ENCODE peak calls at places on chromosomes 11 and 22, in five cellular contexts. A is GM23338, G is HCT116, S is PC-3, V is SK-N-SH. D is an unnamed sample.

GRCh38 chr11:60766547-60766946 is 9.9 kb downstream of the MS4A15 start:
- DNase-seq in A (no peak), G (no peak), S (no peak), V (no peak), D (no peak)

GRCh38 chr22:33440756-33441155 is 382.6 kb upstream of the SYN3 start:
- DNase-seq in A (no peak), G (no peak), S (no peak), V (no peak), D (no peak)

GRCh38 chr11:34204396-34205279 is 99.2 kb downstream of the NAT10 start:
- DNase-seq in A (peak; percentile 30), G (peak; percentile 79), S (peak; percentile 97), V (no peak), D (no peak)

GRCh38 chr11:17927041-17927440 is 85.8 kb downstream of the SERGEF start:
- DNase-seq in A (no peak), G (no peak), S (no peak), V (no peak), D (no peak)

GRCh38 chr11:96012086-96012824 is 88.3 kb upstream of the MTMR2 start:
- DNase-seq in A (peak; percentile 69), G (peak; percentile 41), S (peak; percentile 58), V (peak; percentile 59), D (peak; percentile 88)

GRCh38 chr11:66958232-66958955 is at the start of gene PC:
- DNase-seq in A (peak; percentile 99), G (peak; percentile 99), S (peak; percentile 99), V (peak; percentile 99), D (peak; percentile 98)

GRCh38 chr22:27124336-27125023 is 467.1 kb downstream of the MIAT start:
- DNase-seq in A (no peak), G (no peak), S (no peak), V (no peak), D (no peak)

GRCh38 chr11:78973833-78974232 is 399.2 kb upstream of the NARS2 start:
- DNase-seq in A (peak; percentile 66), G (no peak), S (no peak), V (no peak), D (no peak)

GRCh38 chr11:24145411-24145810 is 351.4 kb upstream of the LUZP2 start:
- DNase-seq in A (no peak), G (no peak), S (no peak), V (no peak), D (no peak)

GRCh38 chr22:48630444-48630777 is 1197.3 kb downstream of the BRD1 start:
- DNase-seq in A (no peak), G (no peak), S (no peak), V (no peak), D (no peak)

GRCh38 chr11:70695086-70695960 is 297.0 kb downstream of the CTTN start:
- DNase-seq in A (no peak), G (no peak), S (no peak), V (no peak), D (no peak)

GRCh38 chr11:130436171-130436570 is 7.8 kb upstream of the ADAMTS8 start:
- DNase-seq in A (no peak), G (no peak), S (no peak), V (no peak), D (no peak)

GRCh38 chr11:114400222-114400973 is at the start of the genes C11orf71 and RBM7:
- DNase-seq in A (peak; percentile 95), G (peak; percentile 95), S (peak; percentile 100), V (peak; percentile 93), D (peak; percentile 99)

GRCh38 chr11:69463892-69464620 is 17.4 kb upstream of the LINC01488 start:
- DNase-seq in A (no peak), G (no peak), S (no peak), V (no peak), D (no peak)

GRCh38 chr22:44329179-44329796 is 16.5 kb upstream of the SHISAL1 start:
- DNase-seq in A (no peak), G (no peak), S (peak; percentile 61), V (no peak), D (peak; percentile 79)

GRCh38 chr11:96342131-96342970 is 644 bp downstream of the MAML2 start:
- DNase-seq in A (peak; percentile 36), G (no peak), S (peak; percentile 43), V (peak; percentile 21), D (peak; percentile 10)

GRCh38 chr11:72652871-72653615 is 21.2 kb downstream of the PDE2A start:
- DNase-seq in A (peak; percentile 91), G (no peak), S (no peak), V (peak; percentile 63), D (no peak)

GRCh38 chr22:32204856-32205722 is at the start of gene RFPL2:
- DNase-seq in A (peak; percentile 92), G (peak; percentile 66), S (no peak), V (peak; percentile 85), D (no peak)

GRCh38 chr11:112504056-112504455 is 243.4 kb upstream of the PLET1 start:
- DNase-seq in A (no peak), G (no peak), S (peak; percentile 12), V (no peak), D (no peak)

GRCh38 chr11:13283636-13284035 is 6.0 kb downstream of the BMAL1 start:
- DNase-seq in A (peak; percentile 87), G (no peak), S (no peak), V (no peak), D (no peak)

GRCh38 chr11:72352859-72353551 is 81.3 kb downstream of the CLPB start:
- DNase-seq in A (peak; percentile 61), G (no peak), S (no peak), V (peak; percentile 51), D (no peak)

GRCh38 chr11:108654994-108655631 is 9.8 kb upstream of the DDX10 start:
- DNase-seq in A (peak; percentile 69), G (peak; percentile 54), S (peak; percentile 86), V (peak; percentile 51), D (peak; percentile 70)

GRCh38 chr11:82796970-82797594 is 63.4 kb upstream of the FAM181B start:
- DNase-seq in A (no peak), G (no peak), S (no peak), V (no peak), D (no peak)

GRCh38 chr11:86068138-86068861 is 584 bp downstream of the PICALM start:
- DNase-seq in A (peak; percentile 52), G (no peak), S (peak; percentile 6), V (peak; percentile 42), D (peak; percentile 66)

GRCh38 chr11:36744375-36745168 is 146.5 kb upstream of the RAG2 start:
- DNase-seq in A (peak; percentile 90), G (peak; percentile 46), S (peak; percentile 66), V (peak; percentile 48), D (peak; percentile 47)

GRCh38 chr11:56905936-56906335 is 82.8 kb upstream of the OR5AK2 start:
- DNase-seq in A (no peak), G (no peak), S (peak; percentile 59), V (no peak), D (no peak)

GRCh38 chr22:31490496-31490925 is 869 bp upstream of the EIF4ENIF1 start:
- DNase-seq in A (peak; percentile 58), G (peak; percentile 22), S (peak; percentile 51), V (peak; percentile 58), D (peak; percentile 94)

GRCh38 chr11:44032304-44033085 is 15.3 kb upstream of the ACCSL start:
- DNase-seq in A (no peak), G (no peak), S (no peak), V (no peak), D (no peak)

GRCh38 chr11:120819437-120819836 is 204.5 kb upstream of the TBCEL start:
- DNase-seq in A (no peak), G (no peak), S (no peak), V (no peak), D (no peak)

GRCh38 chr11:17382046-17382728 is 6.3 kb downstream of the KCNJ11 start:
- DNase-seq in A (no peak), G (no peak), S (no peak), V (no peak), D (no peak)

GRCh38 chr11:58524232-58525036 is 16.5 kb upstream of the OR5B21 start:
- DNase-seq in A (peak; percentile 92), G (peak; percentile 71), S (peak; percentile 92), V (peak; percentile 61), D (peak; percentile 81)

GRCh38 chr22:35838849-35839646 is 121.4 kb downstream of the APOL5 start:
- DNase-seq in A (peak; percentile 70), G (peak; percentile 24), S (peak; percentile 54), V (no peak), D (peak; percentile 69)

GRCh38 chr11:47161134-47161854 is 15.4 kb downstream of the ARFGAP2 start:
- DNase-seq in A (peak; percentile 93), G (no peak), S (peak; percentile 71), V (peak; percentile 91), D (peak; percentile 89)

GRCh38 chr11:118889796-118890195 is 6.1 kb downstream of the CXCR5 start:
- DNase-seq in A (no peak), G (no peak), S (no peak), V (no peak), D (no peak)

GRCh38 chr22:20319041-20319744 is 667 bp downstream of the DGCR6L start:
- DNase-seq in A (peak; percentile 65), G (no peak), S (no peak), V (peak; percentile 43), D (peak; percentile 37)

GRCh38 chr11:30560345-30561106 is 25.6 kb downstream of the MPPED2 start:
- DNase-seq in A (peak; percentile 78), G (no peak), S (no peak), V (no peak), D (no peak)

GRCh38 chr22:42717197-42717967 is 3.3 kb downstream of the A4GALT start:
- DNase-seq in A (peak; percentile 75), G (no peak), S (no peak), V (no peak), D (peak; percentile 72)
- TF ChIP-seq EZH2phosphoT487 in A (no peak), G (no peak), S (no peak), V (no peak), D (no peak)

GRCh38 chr11:102654761-102655160 is 29.6 kb upstream of the MMP20 start:
- DNase-seq in A (no peak), G (no peak), S (no peak), V (no peak), D (no peak)

GRCh38 chr11:102655547-102655946 is 30.4 kb upstream of the MMP20 start:
- DNase-seq in A (no peak), G (no peak), S (no peak), V (no peak), D (no peak)

GRCh38 chr11:102656528-102656927 is 31.4 kb upstream of the MMP20 start:
- DNase-seq in A (no peak), G (no peak), S (no peak), V (no peak), D (no peak)

GRCh38 chr11:102653744-102654291 is 28.7 kb upstream of the MMP20 start:
- DNase-seq in A (no peak), G (no peak), S (peak; percentile 41), V (no peak), D (no peak)
- TF ChIP-seq EZH2phosphoT487 in A (no peak), G (no peak), S (peak; percentile 77), V (no peak), D (no peak)

DNA sequence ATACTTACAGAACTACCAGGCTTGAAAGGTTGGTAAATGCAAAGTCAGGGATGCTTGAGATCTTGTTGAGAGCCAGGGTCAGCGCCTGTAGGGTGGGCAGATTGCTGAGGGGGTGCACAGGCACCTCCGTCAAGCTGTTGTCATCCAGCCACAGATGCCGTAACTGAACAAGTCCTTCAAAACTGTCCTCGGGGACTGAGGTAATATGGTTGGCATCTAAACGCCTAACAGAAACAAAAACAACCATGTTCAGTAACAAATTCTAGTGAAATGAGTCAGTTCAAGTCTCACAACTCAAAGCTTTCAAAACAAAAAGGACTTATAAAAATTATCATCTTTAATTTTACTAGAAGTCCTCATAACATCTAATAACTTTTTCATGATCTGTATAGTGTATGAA is 22.2 kb upstream of the CCDC34 start:
- DNase-seq in A (no peak), G (no peak), S (no peak), V (no peak), D (no peak)
- TF ChIP-seq EZH2phosphoT487 in A (no peak), G (no peak), S (no peak), V (no peak), D (no peak)

GRCh38 chr22:28810839-28811491 is 10.6 kb upstream of the XBP1 start:
- DNase-seq in A (no peak), G (no peak), S (no peak), V (no peak), D (no peak)
- TF ChIP-seq EZH2phosphoT487 in A (no peak), G (no peak), S (no peak), V (no peak), D (no peak)